ENCODE peak calls at places on chromosomes 1 and 21, in six cellular contexts. F, V, I, W, J and Q are unnamed samples. For H3K36me3 and H3K27me3, the result is how much of the 10 kb centered on the place peaks cover.

GRCh38 chr1:71593523-71593922 is 512.7 kb upstream of the ZRANB2 start:
- DNase-seq in F (peak), V (peak), I (no peak), W (peak), J (no peak), Q (no peak)

GRCh38 chr1:27634166-27634981 is 611 bp downstream of the FGR start:
- DNase-seq in F (no peak), V (peak), I (no peak), W (no peak), J (no peak), Q (no peak)

GRCh38 chr1:145891587-145892485 is 6.2 kb upstream of the ANKRD35 start:
- DNase-seq in F (peak), V (peak), I (peak), W (peak), J (peak), Q (peak)

GRCh38 chr1:222171005-222171404 is 376.9 kb downstream of the HHIPL2 start:
- DNase-seq in F (peak), V (peak), I (no peak), W (peak), J (peak), Q (no peak)

GRCh38 chr1:9174762-9175161 is 45.9 kb upstream of the GPR157 start:
- DNase-seq in F (no peak), V (no peak), I (no peak), W (no peak), J (no peak), Q (no peak)

GRCh38 chr1:109622895-109623294 is 3.3 kb downstream of the AMPD2 start:
- DNase-seq in F (no peak), V (no peak), I (no peak), W (no peak), J (no peak), Q (no peak)

GRCh38 chr1:26524181-26524580 is 5.4 kb upstream of the RPS6KA1 start:
- DNase-seq in F (peak), V (no peak), I (no peak), W (no peak), J (peak), Q (no peak)

GRCh38 chr1:221699582-221700519 is 42.0 kb downstream of the DUSP10 start:
- DNase-seq in F (no peak), V (no peak), I (no peak), W (peak), J (no peak), Q (no peak)

GRCh38 chr1:247415423-247416361 is at the start of gene NLRP3:
- DNase-seq in F (peak), V (no peak), I (no peak), W (no peak), J (peak), Q (peak)

GRCh38 chr1:46673749-46674182 is 2.1 kb downstream of the TEX38 start:
- DNase-seq in F (peak), V (no peak), I (no peak), W (peak), J (no peak), Q (no peak)

GRCh38 chr21:33685613-33686197 is 43.4 kb downstream of the ITSN1 start:
- DNase-seq in F (peak), V (no peak), I (no peak), W (peak), J (peak), Q (peak)

GRCh38 chr1:89843279-89844121 is 22.7 kb downstream of the LRRC8D start:
- DNase-seq in F (peak), V (peak), I (peak), W (peak), J (peak), Q (peak)

GRCh38 chr1:78854556-78854955 is 152.0 kb downstream of the ADGRL4 start:
- DNase-seq in F (no peak), V (no peak), I (no peak), W (no peak), J (no peak), Q (no peak)

GRCh38 chr1:85047472-85048295 is 616 bp downstream of the MCOLN3 start:
- DNase-seq in F (no peak), V (peak), I (peak), W (no peak), J (no peak), Q (peak)

GRCh38 chr1:112544753-112545152 is 36.0 kb downstream of the WNT2B start:
- DNase-seq in F (peak), V (no peak), I (no peak), W (peak), J (peak), Q (no peak)

GRCh38 chr1:22709891-22710687 is 550 bp upstream of the EPHB2 start:
- DNase-seq in F (peak), V (peak), I (peak), W (peak), J (no peak), Q (peak)

GRCh38 chr1:7300893-7301292 is 470.2 kb upstream of the VAMP3 start:
- DNase-seq in F (peak), V (no peak), I (no peak), W (peak), J (no peak), Q (peak)

GRCh38 chr1:61208815-61209214 is 126.5 kb downstream of the NFIA start:
- DNase-seq in F (no peak), V (no peak), I (no peak), W (no peak), J (no peak), Q (no peak)

GRCh38 chr1:183517401-183517800 is 45.1 kb downstream of the SMG7 start:
- DNase-seq in F (no peak), V (no peak), I (no peak), W (no peak), J (no peak), Q (no peak)

GRCh38 chr1:183516725-183517124 is 44.4 kb downstream of the SMG7 start:
- DNase-seq in F (no peak), V (no peak), I (no peak), W (no peak), J (no peak), Q (no peak)

GRCh38 chr1:183520379-183520778 is 48.1 kb downstream of the SMG7 start:
- DNase-seq in F (no peak), V (no peak), I (no peak), W (no peak), J (no peak), Q (no peak)

DNA sequence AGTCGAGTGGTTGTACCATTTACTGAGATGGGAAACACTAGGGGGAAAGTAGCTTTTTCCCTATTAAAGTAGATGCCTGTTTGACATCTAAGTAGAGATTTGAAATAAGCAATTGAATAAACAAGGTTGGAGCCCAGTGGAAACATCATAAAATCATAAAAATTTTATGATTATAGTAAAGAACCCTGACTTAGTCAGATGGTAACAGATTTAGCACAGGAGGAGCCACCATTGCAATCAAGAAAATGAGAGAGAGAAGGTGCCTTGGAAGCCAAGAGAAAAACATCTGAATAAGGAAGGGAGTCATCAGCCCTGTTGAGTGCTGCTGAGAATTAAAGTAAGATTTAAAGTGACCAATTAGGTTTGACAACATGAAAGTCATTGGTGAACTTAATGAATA is 49.8 kb downstream of the SMG7 start:
- DNase-seq in F (no peak), V (no peak), I (no peak), W (no peak), J (no peak), Q (no peak)
- H3K36me3 ChIP-seq in F (under half), V (under half), I (under half), W (under half), J (half or more), Q (under half)

DNA sequence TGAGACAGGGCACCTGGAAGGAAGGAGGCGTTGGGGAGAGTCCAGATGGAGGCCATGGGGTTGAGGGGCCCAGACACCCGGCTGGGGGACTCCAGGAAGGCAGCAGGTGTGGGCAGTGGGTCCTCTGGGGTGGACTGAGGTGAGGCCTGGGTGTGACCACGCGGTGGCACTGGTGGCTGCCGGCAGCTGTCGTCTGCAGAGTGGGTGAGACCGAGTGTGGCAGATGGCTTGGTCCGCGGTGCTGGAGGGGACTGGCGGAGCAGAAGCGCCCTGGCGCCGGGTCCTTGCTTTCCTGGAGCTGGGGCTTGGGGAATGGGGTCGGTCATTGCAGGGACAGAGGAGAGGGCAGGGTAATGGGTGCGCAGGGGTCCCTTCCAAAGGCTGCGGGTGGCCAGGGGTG is 12.5 kb downstream of the AGRN start:
- DNase-seq in F (no peak), V (peak), I (no peak), W (no peak), J (no peak), Q (no peak)
- H3K4me3 ChIP-seq in F (no peak), V (peak), I (no peak), W (no peak), J (no peak), Q (no peak)

GRCh38 chr1:11701551-11701961 is 10.0 kb downstream of the DRAXIN start:
- DNase-seq in F (no peak), V (peak), I (no peak), W (no peak), J (no peak), Q (peak)

GRCh38 chr1:11697188-11697892 is 5.8 kb downstream of the DRAXIN start:
- DNase-seq in F (no peak), V (peak), I (no peak), W (no peak), J (no peak), Q (no peak)

GRCh38 chr1:11700655-11701467 is 9.4 kb downstream of the DRAXIN start:
- DNase-seq in F (no peak), V (peak), I (no peak), W (no peak), J (no peak), Q (no peak)

GRCh38 chr1:11693917-11694316 is 2.4 kb downstream of the DRAXIN start:
- DNase-seq in F (no peak), V (no peak), I (no peak), W (no peak), J (no peak), Q (no peak)

GRCh38 chr1:11697893-11698210 is 6.3 kb downstream of the DRAXIN start:
- DNase-seq in F (no peak), V (no peak), I (no peak), W (no peak), J (no peak), Q (no peak)
- H3K27me3 ChIP-seq in F (under half), V (under half), I (under half), W (half or more), J (under half), Q (under half)

DNA sequence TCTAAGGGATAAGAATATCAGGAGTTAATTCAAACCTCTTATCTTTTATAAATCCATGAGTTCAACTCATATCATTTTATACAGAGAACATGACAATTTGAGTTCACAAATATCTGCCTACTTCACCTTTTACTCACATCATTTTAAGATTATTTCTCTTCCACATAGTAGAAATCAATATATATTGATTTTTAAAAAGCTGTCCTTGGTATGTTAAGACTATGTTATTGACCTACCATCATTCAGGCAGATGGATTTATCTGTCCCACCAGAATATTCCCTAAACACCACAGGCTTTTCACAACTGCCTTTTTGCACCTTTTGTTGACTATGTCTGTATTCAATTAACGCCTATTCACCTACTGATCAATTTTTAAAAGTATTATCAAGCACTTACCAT is 13.5 kb downstream of the DRAM2 start:
- DNase-seq in F (no peak), V (no peak), I (no peak), W (no peak), J (no peak), Q (no peak)
- H3K36me3 ChIP-seq in F (under half), V (under half), I (under half), W (under half), J (under half), Q (half or more)